ENCODE peak calls at places on chromosomes 7 and 10, in nine cellular contexts. One of them, this sample, is unnamed. For H3K36me3, the result is how much of the 10 kb centered on the place peaks cover.

GRCh38 chr10:132369636-132370185 is 27.3 kb upstream of the PWWP2B start:
- DNase-seq in fibroblast of lung: no peak
- DNase-seq in mammary epithelial cell: no peak
- DNase-seq in HCT116: no peak
- DNase-seq in GM23338: no peak
- DNase-seq in GM23248: no peak
- DNase-seq in hepatocyte: no peak
- DNase-seq in MM.1S: no peak
- DNase-seq in PC-9: no peak
- DNase-seq in this sample: no peak

GRCh38 chr7:148242271-148242801 is 348.2 kb upstream of the C7orf33 start:
- DNase-seq in fibroblast of lung: peak
- DNase-seq in mammary epithelial cell: peak
- DNase-seq in HCT116: peak
- DNase-seq in GM23338: peak
- DNase-seq in GM23248: peak
- DNase-seq in hepatocyte: peak
- DNase-seq in MM.1S: peak
- DNase-seq in PC-9: peak
- DNase-seq in this sample: no peak

GRCh38 chr10:110011679-110012078 is 3.9 kb downstream of the ADD3 start:
- DNase-seq in fibroblast of lung: no peak
- DNase-seq in mammary epithelial cell: no peak
- DNase-seq in HCT116: no peak
- DNase-seq in GM23338: no peak
- DNase-seq in GM23248: no peak
- DNase-seq in hepatocyte: peak
- DNase-seq in MM.1S: no peak
- DNase-seq in PC-9: no peak
- DNase-seq in this sample: no peak

GRCh38 chr7:144546795-144547194 is 143.3 kb upstream of the NOBOX start:
- DNase-seq in fibroblast of lung: no peak
- DNase-seq in mammary epithelial cell: no peak
- DNase-seq in HCT116: no peak
- DNase-seq in GM23338: no peak
- DNase-seq in GM23248: no peak
- DNase-seq in hepatocyte: peak
- DNase-seq in MM.1S: no peak
- DNase-seq in PC-9: no peak
- DNase-seq in this sample: no peak

GRCh38 chr7:156993925-156994235 is 16.6 kb downstream of the MNX1 start:
- DNase-seq in fibroblast of lung: no peak
- DNase-seq in mammary epithelial cell: no peak
- DNase-seq in HCT116: no peak
- DNase-seq in GM23338: no peak
- DNase-seq in GM23248: no peak
- DNase-seq in hepatocyte: no peak
- DNase-seq in MM.1S: no peak
- DNase-seq in PC-9: no peak
- DNase-seq in this sample: no peak

GRCh38 chr7:749121-749520 is 22.0 kb upstream of the PRKAR1B start:
- DNase-seq in fibroblast of lung: peak
- DNase-seq in mammary epithelial cell: no peak
- DNase-seq in HCT116: no peak
- DNase-seq in GM23338: no peak
- DNase-seq in GM23248: no peak
- DNase-seq in hepatocyte: no peak
- DNase-seq in MM.1S: no peak
- DNase-seq in PC-9: no peak
- DNase-seq in this sample: no peak

GRCh38 chr10:31186225-31187010 is 132.6 kb upstream of the ZEB1 start:
- DNase-seq in fibroblast of lung: peak
- DNase-seq in mammary epithelial cell: peak
- DNase-seq in HCT116: peak
- DNase-seq in GM23338: peak
- DNase-seq in GM23248: peak
- DNase-seq in hepatocyte: no peak
- DNase-seq in MM.1S: no peak
- DNase-seq in PC-9: peak
- DNase-seq in this sample: no peak

GRCh38 chr10:125624800-125625199 is 58.2 kb downstream of the TEX36 start:
- DNase-seq in fibroblast of lung: no peak
- DNase-seq in mammary epithelial cell: no peak
- DNase-seq in HCT116: no peak
- DNase-seq in GM23338: no peak
- DNase-seq in GM23248: no peak
- DNase-seq in hepatocyte: no peak
- DNase-seq in MM.1S: no peak
- DNase-seq in PC-9: no peak
- DNase-seq in this sample: no peak

GRCh38 chr10:14782691-14783363 is 8.1 kb upstream of the FAM107B start:
- DNase-seq in fibroblast of lung: peak
- DNase-seq in mammary epithelial cell: peak
- DNase-seq in HCT116: peak
- DNase-seq in GM23338: no peak
- DNase-seq in GM23248: no peak
- DNase-seq in hepatocyte: peak
- DNase-seq in MM.1S: no peak
- DNase-seq in PC-9: peak
- DNase-seq in this sample: peak

GRCh38 chr10:119399466-119399865 is 143.1 kb downstream of the RGS10 start:
- DNase-seq in fibroblast of lung: no peak
- DNase-seq in mammary epithelial cell: no peak
- DNase-seq in HCT116: no peak
- DNase-seq in GM23338: no peak
- DNase-seq in GM23248: no peak
- DNase-seq in hepatocyte: no peak
- DNase-seq in MM.1S: no peak
- DNase-seq in PC-9: no peak
- DNase-seq in this sample: no peak

GRCh38 chr7:51224811-51225581 is 91.6 kb downstream of the COBL start:
- DNase-seq in fibroblast of lung: no peak
- DNase-seq in mammary epithelial cell: peak
- DNase-seq in HCT116: peak
- DNase-seq in GM23338: peak
- DNase-seq in GM23248: peak
- DNase-seq in hepatocyte: peak
- DNase-seq in MM.1S: no peak
- DNase-seq in PC-9: peak
- DNase-seq in this sample: peak

GRCh38 chr10:17001297-17001744 is 128.3 kb downstream of the CUBN start:
- DNase-seq in fibroblast of lung: peak
- DNase-seq in mammary epithelial cell: peak
- DNase-seq in HCT116: no peak
- DNase-seq in GM23338: no peak
- DNase-seq in GM23248: peak
- DNase-seq in hepatocyte: no peak
- DNase-seq in MM.1S: no peak
- DNase-seq in PC-9: no peak
- DNase-seq in this sample: no peak

GRCh38 chr7:23315366-23315765 is 16.2 kb downstream of the MALSU1 start:
- DNase-seq in fibroblast of lung: peak
- DNase-seq in mammary epithelial cell: peak
- DNase-seq in HCT116: no peak
- DNase-seq in GM23338: no peak
- DNase-seq in GM23248: no peak
- DNase-seq in hepatocyte: no peak
- DNase-seq in MM.1S: no peak
- DNase-seq in PC-9: no peak
- DNase-seq in this sample: no peak

GRCh38 chr7:114988755-114989154 is 66.9 kb downstream of the MDFIC start:
- DNase-seq in fibroblast of lung: peak
- DNase-seq in mammary epithelial cell: peak
- DNase-seq in HCT116: no peak
- DNase-seq in GM23338: no peak
- DNase-seq in GM23248: peak
- DNase-seq in hepatocyte: no peak
- DNase-seq in MM.1S: no peak
- DNase-seq in PC-9: peak
- DNase-seq in this sample: no peak

DNA sequence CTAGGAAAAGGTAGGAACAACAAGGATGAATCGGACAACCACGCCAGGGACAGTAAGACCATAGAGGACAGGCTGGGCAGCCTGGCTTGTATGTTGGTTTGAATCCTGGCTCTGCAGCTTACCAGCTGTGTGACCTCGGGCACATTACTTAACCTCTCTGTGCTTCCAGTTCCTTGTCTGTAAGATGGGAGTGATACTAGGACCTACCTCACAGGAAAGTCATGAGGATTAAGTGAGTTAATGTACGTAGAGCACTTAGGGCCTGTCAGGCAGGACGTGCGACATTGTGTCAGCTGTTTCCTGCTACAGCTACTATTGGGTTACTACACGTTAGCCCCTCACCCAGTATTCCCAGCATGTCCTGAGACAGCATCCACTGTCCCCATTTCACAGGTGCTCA is 32.1 kb downstream of the PLAC9 start:
- DNase-seq in fibroblast of lung: no peak
- DNase-seq in mammary epithelial cell: no peak
- DNase-seq in HCT116: no peak
- DNase-seq in GM23338: no peak
- DNase-seq in GM23248: no peak
- DNase-seq in hepatocyte: no peak
- DNase-seq in MM.1S: no peak
- DNase-seq in PC-9: no peak
- DNase-seq in this sample: no peak
- H3K36me3 ChIP-seq in fibroblast of lung: under half
- H3K36me3 ChIP-seq in mammary epithelial cell: under half
- H3K36me3 ChIP-seq in HCT116: under half
- H3K36me3 ChIP-seq in GM23338: under half
- H3K36me3 ChIP-seq in GM23248: under half
- H3K36me3 ChIP-seq in hepatocyte: under half
- H3K36me3 ChIP-seq in MM.1S: under half
- H3K36me3 ChIP-seq in PC-9: under half
- H3K36me3 ChIP-seq in this sample: under half

GRCh38 chr7:116148108-116148507 is 62.2 kb upstream of the TES start:
- DNase-seq in fibroblast of lung: no peak
- DNase-seq in mammary epithelial cell: no peak
- DNase-seq in HCT116: no peak
- DNase-seq in GM23338: no peak
- DNase-seq in GM23248: no peak
- DNase-seq in hepatocyte: no peak
- DNase-seq in MM.1S: no peak
- DNase-seq in PC-9: no peak
- DNase-seq in this sample: no peak

GRCh38 chr7:116153050-116153449 is 57.3 kb upstream of the TES start:
- DNase-seq in fibroblast of lung: no peak
- DNase-seq in mammary epithelial cell: no peak
- DNase-seq in HCT116: no peak
- DNase-seq in GM23338: no peak
- DNase-seq in GM23248: no peak
- DNase-seq in hepatocyte: no peak
- DNase-seq in MM.1S: no peak
- DNase-seq in PC-9: no peak
- DNase-seq in this sample: no peak

GRCh38 chr7:116150588-116150987 is 59.8 kb upstream of the TES start:
- DNase-seq in fibroblast of lung: no peak
- DNase-seq in mammary epithelial cell: no peak
- DNase-seq in HCT116: no peak
- DNase-seq in GM23338: no peak
- DNase-seq in GM23248: peak
- DNase-seq in hepatocyte: no peak
- DNase-seq in MM.1S: peak
- DNase-seq in PC-9: no peak
- DNase-seq in this sample: no peak

DNA sequence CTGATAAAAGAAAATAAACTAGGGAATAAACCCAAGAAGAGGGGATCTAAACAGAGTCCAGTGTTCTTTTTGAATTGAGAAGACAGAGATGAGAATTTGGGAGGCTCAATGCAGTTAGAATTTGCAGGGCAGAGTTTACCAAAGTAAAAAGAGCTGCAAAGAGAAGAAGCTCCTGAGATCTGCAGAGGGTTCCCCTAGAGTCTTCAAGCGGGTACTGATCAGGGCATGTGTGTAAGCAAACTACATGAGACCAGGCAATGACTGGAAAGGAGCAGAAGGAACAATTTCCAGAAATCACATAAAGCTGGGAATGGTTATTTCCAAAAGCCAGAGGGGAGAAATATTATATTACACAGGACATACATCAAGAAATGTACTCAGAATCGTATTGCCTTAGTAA is 58.1 kb upstream of the TES start:
- DNase-seq in fibroblast of lung: no peak
- DNase-seq in mammary epithelial cell: no peak
- DNase-seq in HCT116: no peak
- DNase-seq in GM23338: peak
- DNase-seq in GM23248: no peak
- DNase-seq in hepatocyte: no peak
- DNase-seq in MM.1S: no peak
- DNase-seq in PC-9: no peak
- DNase-seq in this sample: no peak
- H2AFZ ChIP-seq in fibroblast of lung: no peak
- H2AFZ ChIP-seq in mammary epithelial cell: no peak
- H2AFZ ChIP-seq in HCT116: peak
- H2AFZ ChIP-seq in GM23338: no peak
- H2AFZ ChIP-seq in GM23248: no peak
- H2AFZ ChIP-seq in hepatocyte: no peak
- H2AFZ ChIP-seq in MM.1S: no peak
- H2AFZ ChIP-seq in PC-9: no peak
- H2AFZ ChIP-seq in this sample: no peak

DNA sequence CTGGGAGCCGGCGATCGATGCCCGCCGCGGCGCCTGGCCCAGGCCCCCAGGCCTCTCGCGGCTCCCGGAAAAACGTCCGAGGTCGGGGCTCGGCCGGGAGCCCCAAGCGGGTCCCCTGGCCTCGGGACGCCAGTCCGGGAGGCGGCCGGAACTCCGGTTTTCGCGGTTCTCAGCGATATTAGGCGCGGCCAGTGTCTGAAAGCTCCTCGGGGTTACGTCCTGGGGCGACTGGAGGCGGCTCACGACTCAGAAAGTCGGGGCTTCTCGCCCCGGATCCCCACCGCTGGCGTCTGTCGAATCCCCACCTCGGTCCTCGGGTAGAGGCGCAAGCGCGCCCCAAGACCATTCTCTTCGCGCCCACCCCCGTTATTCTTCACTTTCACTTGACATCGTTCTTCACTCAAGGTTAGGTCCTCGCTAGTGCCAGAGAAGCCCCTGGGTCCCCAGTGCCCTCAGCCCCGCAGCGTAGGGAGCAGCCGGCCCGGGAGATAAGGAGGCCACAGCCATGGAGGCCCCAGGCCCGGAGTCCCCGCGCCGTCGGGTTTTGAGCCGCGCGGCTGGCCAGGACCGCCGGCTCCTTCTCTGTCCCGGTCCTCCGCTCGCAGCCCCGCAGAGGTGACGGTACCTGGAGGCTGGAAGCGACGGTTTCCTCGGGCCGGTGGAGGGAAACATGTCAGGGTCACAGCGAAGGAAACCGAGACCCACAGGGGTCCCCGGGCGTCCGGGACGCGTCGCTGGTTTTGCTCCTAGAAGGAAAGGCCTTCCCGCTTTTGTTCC is 35.2 kb upstream of the EBLN1 start:
- DNase-seq in fibroblast of lung: peak
- DNase-seq in mammary epithelial cell: no peak
- DNase-seq in HCT116: no peak
- DNase-seq in GM23338: peak
- DNase-seq in GM23248: peak
- DNase-seq in hepatocyte: peak
- DNase-seq in MM.1S: peak
- DNase-seq in PC-9: no peak
- DNase-seq in this sample: no peak
- TF ChIP-seq EZH2 in fibroblast of lung: no peak
- TF ChIP-seq EZH2 in mammary epithelial cell: no peak
- TF ChIP-seq EZH2 in HCT116: no peak
- TF ChIP-seq EZH2 in GM23338: peak
- TF ChIP-seq EZH2 in GM23248: no peak
- TF ChIP-seq EZH2 in hepatocyte: peak
- TF ChIP-seq EZH2 in MM.1S: no peak
- TF ChIP-seq EZH2 in PC-9: no peak
- TF ChIP-seq EZH2 in this sample: no peak

GRCh38 chr10:33216661-33217427 is 117.6 kb downstream of the NRP1 start:
- DNase-seq in fibroblast of lung: peak
- DNase-seq in mammary epithelial cell: peak
- DNase-seq in HCT116: no peak
- DNase-seq in GM23338: no peak
- DNase-seq in GM23248: peak
- DNase-seq in hepatocyte: no peak
- DNase-seq in MM.1S: no peak
- DNase-seq in PC-9: peak
- DNase-seq in this sample: peak
- H3K36me3 ChIP-seq in fibroblast of lung: under half
- H3K36me3 ChIP-seq in mammary epithelial cell: under half
- H3K36me3 ChIP-seq in HCT116: under half
- H3K36me3 ChIP-seq in GM23338: under half
- H3K36me3 ChIP-seq in GM23248: half or more
- H3K36me3 ChIP-seq in hepatocyte: under half
- H3K36me3 ChIP-seq in MM.1S: under half
- H3K36me3 ChIP-seq in PC-9: under half
- H3K36me3 ChIP-seq in this sample: under half

This sample was measured in keratinocyte.